ENCODE peak calls at places on chromosomes 4 and X, in seven cellular contexts. One of them, this sample, is unnamed.

GRCh38 chr4:94577136-94577535 is 125.4 kb downstream of the PDLIM5 start:
- DNase-seq in mesenchymal stem cell: peak; percentile 80
- DNase-seq in CD8-positive, alpha-beta memory T cell: no peak
- DNase-seq in right cardiac atrium: peak; percentile 44
- DNase-seq in WERI-Rb-1: peak; percentile 65
- DNase-seq in osteoblast: no peak
- DNase-seq in naive thymus-derived CD4-positive, alpha-beta T cell: no peak
- DNase-seq in this sample: no peak

GRCh38 chr4:25966171-25966570 is 52.2 kb downstream of the SMIM20 start:
- DNase-seq in mesenchymal stem cell: peak; percentile 37
- DNase-seq in right cardiac atrium: no peak
- DNase-seq in naive thymus-derived CD4-positive, alpha-beta T cell: no peak
- DNase-seq in CD8-positive, alpha-beta memory T cell: no peak
- DNase-seq in WERI-Rb-1: peak; percentile 49
- DNase-seq in osteoblast: no peak
- DNase-seq in this sample: no peak

GRCh38 chrX:69309074-69309792 is 144.0 kb upstream of the PJA1 start:
- DNase-seq in right cardiac atrium: no peak
- DNase-seq in WERI-Rb-1: no peak
- DNase-seq in naive thymus-derived CD4-positive, alpha-beta T cell: no peak
- DNase-seq in CD8-positive, alpha-beta memory T cell: no peak
- DNase-seq in osteoblast: no peak
- DNase-seq in mesenchymal stem cell: no peak
- DNase-seq in this sample: no peak

GRCh38 chrX:28576117-28576516 is 11.1 kb upstream of the IL1RAPL1 start:
- DNase-seq in naive thymus-derived CD4-positive, alpha-beta T cell: no peak
- DNase-seq in osteoblast: no peak
- DNase-seq in WERI-Rb-1: no peak
- DNase-seq in CD8-positive, alpha-beta memory T cell: no peak
- DNase-seq in right cardiac atrium: no peak
- DNase-seq in mesenchymal stem cell: no peak
- DNase-seq in this sample: no peak

GRCh38 chr4:161762796-161763195 is 401.0 kb downstream of the FSTL5 start:
- DNase-seq in mesenchymal stem cell: peak; percentile 45
- DNase-seq in osteoblast: no peak
- DNase-seq in CD8-positive, alpha-beta memory T cell: no peak
- DNase-seq in right cardiac atrium: no peak
- DNase-seq in WERI-Rb-1: no peak
- DNase-seq in naive thymus-derived CD4-positive, alpha-beta T cell: no peak
- DNase-seq in this sample: no peak

GRCh38 chr4:124631760-124632159 is 80.8 kb downstream of the ANKRD50 start:
- DNase-seq in osteoblast: peak; percentile 82
- DNase-seq in CD8-positive, alpha-beta memory T cell: no peak
- DNase-seq in mesenchymal stem cell: peak; percentile 95
- DNase-seq in WERI-Rb-1: no peak
- DNase-seq in naive thymus-derived CD4-positive, alpha-beta T cell: no peak
- DNase-seq in right cardiac atrium: peak; percentile 47
- DNase-seq in this sample: peak; percentile 84

GRCh38 chr4:105060628-105061027 is 86.0 kb upstream of the TET2 start:
- DNase-seq in WERI-Rb-1: no peak
- DNase-seq in CD8-positive, alpha-beta memory T cell: no peak
- DNase-seq in right cardiac atrium: no peak
- DNase-seq in osteoblast: no peak
- DNase-seq in mesenchymal stem cell: no peak
- DNase-seq in naive thymus-derived CD4-positive, alpha-beta T cell: no peak
- DNase-seq in this sample: no peak

GRCh38 chr4:39626913-39627312 is 11.8 kb downstream of the SMIM14 start:
- DNase-seq in WERI-Rb-1: no peak
- DNase-seq in naive thymus-derived CD4-positive, alpha-beta T cell: no peak
- DNase-seq in CD8-positive, alpha-beta memory T cell: no peak
- DNase-seq in right cardiac atrium: no peak
- DNase-seq in mesenchymal stem cell: no peak
- DNase-seq in osteoblast: no peak
- DNase-seq in this sample: no peak

GRCh38 chr4:15479089-15479912 is 9.6 kb downstream of the CC2D2A start:
- DNase-seq in mesenchymal stem cell: peak; percentile 91
- DNase-seq in osteoblast: peak; percentile 77
- DNase-seq in right cardiac atrium: peak; percentile 49
- DNase-seq in WERI-Rb-1: peak; percentile 92
- DNase-seq in naive thymus-derived CD4-positive, alpha-beta T cell: no peak
- DNase-seq in CD8-positive, alpha-beta memory T cell: no peak
- DNase-seq in this sample: no peak

GRCh38 chrX:125778256-125778655 is 387.8 kb downstream of the DCAF12L2 start:
- DNase-seq in naive thymus-derived CD4-positive, alpha-beta T cell: no peak
- DNase-seq in WERI-Rb-1: no peak
- DNase-seq in CD8-positive, alpha-beta memory T cell: no peak
- DNase-seq in osteoblast: no peak
- DNase-seq in right cardiac atrium: no peak
- DNase-seq in mesenchymal stem cell: no peak
- DNase-seq in this sample: no peak

GRCh38 chr4:88938138-88938537 is 118.8 kb downstream of the FAM13A start:
- DNase-seq in osteoblast: peak; percentile 58
- DNase-seq in right cardiac atrium: no peak
- DNase-seq in naive thymus-derived CD4-positive, alpha-beta T cell: no peak
- DNase-seq in mesenchymal stem cell: peak; percentile 91
- DNase-seq in WERI-Rb-1: no peak
- DNase-seq in CD8-positive, alpha-beta memory T cell: no peak
- DNase-seq in this sample: no peak

GRCh38 chr4:173801876-173802713 is 272.1 kb upstream of the HAND2 start:
- DNase-seq in right cardiac atrium: no peak
- DNase-seq in naive thymus-derived CD4-positive, alpha-beta T cell: no peak
- DNase-seq in WERI-Rb-1: peak; percentile 21
- DNase-seq in CD8-positive, alpha-beta memory T cell: no peak
- DNase-seq in osteoblast: peak; percentile 30
- DNase-seq in mesenchymal stem cell: no peak
- DNase-seq in this sample: no peak

GRCh38 chr4:173794662-173795061 is 264.6 kb upstream of the HAND2 start:
- DNase-seq in mesenchymal stem cell: peak; percentile 89
- DNase-seq in CD8-positive, alpha-beta memory T cell: no peak
- DNase-seq in naive thymus-derived CD4-positive, alpha-beta T cell: no peak
- DNase-seq in WERI-Rb-1: no peak
- DNase-seq in right cardiac atrium: no peak
- DNase-seq in osteoblast: peak; percentile 44
- DNase-seq in this sample: no peak

GRCh38 chr4:41144812-41145211 is 69.5 kb downstream of the APBB2 start:
- DNase-seq in CD8-positive, alpha-beta memory T cell: no peak
- DNase-seq in right cardiac atrium: no peak
- DNase-seq in WERI-Rb-1: no peak
- DNase-seq in osteoblast: no peak
- DNase-seq in naive thymus-derived CD4-positive, alpha-beta T cell: no peak
- DNase-seq in mesenchymal stem cell: no peak
- DNase-seq in this sample: no peak

GRCh38 chr4:177554966-177555574 is 112.8 kb upstream of the AGA start:
- DNase-seq in CD8-positive, alpha-beta memory T cell: no peak
- DNase-seq in WERI-Rb-1: no peak
- DNase-seq in osteoblast: peak; percentile 86
- DNase-seq in mesenchymal stem cell: peak; percentile 48
- DNase-seq in naive thymus-derived CD4-positive, alpha-beta T cell: no peak
- DNase-seq in right cardiac atrium: no peak
- DNase-seq in this sample: no peak

DNA sequence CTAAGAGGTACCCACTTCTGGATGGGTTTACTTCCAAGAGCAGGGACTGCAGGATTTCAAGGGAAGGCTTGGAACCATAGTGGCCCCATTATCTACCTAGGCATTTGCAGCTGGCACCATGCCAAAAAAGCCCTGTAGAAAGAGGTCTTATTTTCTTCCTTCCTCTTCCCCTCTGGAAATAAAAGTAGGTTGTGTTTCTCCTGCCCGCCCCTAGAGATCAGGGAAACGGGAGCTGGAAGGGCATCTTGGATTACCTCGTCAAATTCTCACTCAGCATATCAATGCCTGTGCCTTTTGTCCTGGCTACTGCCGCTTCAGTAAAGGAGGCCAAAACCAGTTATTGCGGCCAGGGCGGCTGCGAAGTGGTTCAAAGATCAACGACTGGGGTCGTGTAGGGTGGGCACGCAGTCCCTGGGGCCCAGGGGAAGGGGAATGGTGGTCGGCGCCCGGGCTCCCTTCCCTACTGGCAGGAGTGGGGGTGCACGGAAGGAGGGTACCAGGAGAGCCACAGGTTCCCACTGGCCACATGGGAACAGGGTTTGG is 1.5 kb downstream of the SCD5 start:
- DNase-seq in WERI-Rb-1: no peak
- DNase-seq in CD8-positive, alpha-beta memory T cell: no peak
- DNase-seq in right cardiac atrium: no peak
- DNase-seq in naive thymus-derived CD4-positive, alpha-beta T cell: no peak
- DNase-seq in mesenchymal stem cell: peak; percentile 20
- DNase-seq in osteoblast: no peak
- DNase-seq in this sample: no peak
- H3K4me3 ChIP-seq in WERI-Rb-1: peak overlapping the region; percentile 80
- H3K4me3 ChIP-seq in CD8-positive, alpha-beta memory T cell: no peak overlapping the region
- H3K4me3 ChIP-seq in right cardiac atrium: no peak overlapping the region
- H3K4me3 ChIP-seq in naive thymus-derived CD4-positive, alpha-beta T cell: no peak overlapping the region
- H3K4me3 ChIP-seq in mesenchymal stem cell: peak overlapping the region; percentile 86
- H3K4me3 ChIP-seq in osteoblast: peak overlapping the region; percentile 74
- H3K4me3 ChIP-seq in this sample: peak overlapping the region; percentile 54

DNA sequence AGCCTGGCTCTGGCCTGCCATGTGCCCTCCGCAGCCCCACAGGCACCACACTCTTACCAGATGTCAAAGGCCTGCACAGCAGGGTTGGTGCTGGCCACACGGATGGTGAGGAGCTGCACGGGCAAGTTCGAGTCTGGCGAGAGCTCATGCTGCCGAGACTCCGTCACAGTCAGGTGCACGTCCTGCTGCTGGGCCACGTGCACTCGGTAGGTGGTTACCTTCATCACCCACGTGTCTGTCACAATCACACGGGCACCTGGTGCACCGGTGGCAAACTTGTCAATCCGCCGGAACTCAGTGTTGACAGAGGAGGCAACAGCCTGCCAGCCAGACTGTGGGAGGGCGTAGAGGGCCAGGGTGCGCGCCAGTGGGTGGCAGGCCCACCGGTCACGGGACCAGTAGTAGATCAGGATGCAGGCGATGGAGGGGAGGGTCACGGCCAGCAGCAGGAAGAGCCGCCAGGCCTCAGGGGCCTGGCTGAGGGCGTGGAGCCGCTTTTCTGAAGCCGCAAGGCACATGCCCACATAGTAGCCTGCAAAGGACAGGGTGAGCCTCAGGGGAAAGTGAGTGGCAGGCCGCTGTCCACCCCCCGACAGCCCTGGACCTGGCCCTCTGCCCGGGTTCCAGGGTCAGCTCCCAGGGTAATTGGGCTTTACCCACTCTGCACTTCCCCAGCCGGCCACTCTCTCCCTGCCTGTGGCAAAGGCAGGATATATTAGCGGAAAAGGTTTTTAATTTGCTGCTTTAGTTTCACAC is 2.9 kb downstream of the TMEM129 start:
- DNase-seq in naive thymus-derived CD4-positive, alpha-beta T cell: no peak
- DNase-seq in osteoblast: peak; percentile 80
- DNase-seq in CD8-positive, alpha-beta memory T cell: no peak
- DNase-seq in WERI-Rb-1: no peak
- DNase-seq in mesenchymal stem cell: no peak
- DNase-seq in right cardiac atrium: no peak
- DNase-seq in this sample: no peak
- H3K27ac ChIP-seq in naive thymus-derived CD4-positive, alpha-beta T cell: no peak overlapping the region
- H3K27ac ChIP-seq in osteoblast: no peak overlapping the region
- H3K27ac ChIP-seq in CD8-positive, alpha-beta memory T cell: no peak overlapping the region
- H3K27ac ChIP-seq in WERI-Rb-1: no peak overlapping the region
- H3K27ac ChIP-seq in mesenchymal stem cell: no peak overlapping the region
- H3K27ac ChIP-seq in right cardiac atrium: no peak overlapping the region
- H3K27ac ChIP-seq in this sample: no peak overlapping the region

DNA sequence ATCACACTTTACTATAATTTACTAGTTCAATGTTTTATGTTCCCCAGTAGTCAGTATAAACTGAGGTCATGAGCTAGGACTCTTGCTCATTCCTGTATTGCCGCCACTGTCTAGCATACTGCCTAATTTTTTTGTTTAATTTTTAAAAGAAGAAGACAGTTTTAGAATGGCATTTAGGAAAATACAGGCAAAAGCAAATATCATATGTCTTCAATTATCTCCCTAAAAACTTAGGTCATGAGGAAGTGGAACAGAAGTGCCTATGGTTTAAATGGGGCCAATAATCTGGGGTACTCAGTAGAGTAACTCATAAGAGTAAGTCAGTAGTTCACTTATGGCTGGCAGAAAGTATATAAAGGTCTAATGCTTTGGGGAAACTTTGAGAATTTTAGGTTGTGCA is 390.3 kb downstream of the PDGFC start:
- DNase-seq in right cardiac atrium: no peak
- DNase-seq in naive thymus-derived CD4-positive, alpha-beta T cell: no peak
- DNase-seq in osteoblast: no peak
- DNase-seq in WERI-Rb-1: no peak
- DNase-seq in mesenchymal stem cell: no peak
- DNase-seq in CD8-positive, alpha-beta memory T cell: no peak
- DNase-seq in this sample: no peak
- H3K4me3 ChIP-seq in right cardiac atrium: no peak overlapping the region
- H3K4me3 ChIP-seq in naive thymus-derived CD4-positive, alpha-beta T cell: no peak overlapping the region
- H3K4me3 ChIP-seq in osteoblast: peak overlapping the region; percentile 23
- H3K4me3 ChIP-seq in WERI-Rb-1: no peak overlapping the region
- H3K4me3 ChIP-seq in mesenchymal stem cell: no peak overlapping the region
- H3K4me3 ChIP-seq in CD8-positive, alpha-beta memory T cell: no peak overlapping the region
- H3K4me3 ChIP-seq in this sample: no peak overlapping the region

DNA sequence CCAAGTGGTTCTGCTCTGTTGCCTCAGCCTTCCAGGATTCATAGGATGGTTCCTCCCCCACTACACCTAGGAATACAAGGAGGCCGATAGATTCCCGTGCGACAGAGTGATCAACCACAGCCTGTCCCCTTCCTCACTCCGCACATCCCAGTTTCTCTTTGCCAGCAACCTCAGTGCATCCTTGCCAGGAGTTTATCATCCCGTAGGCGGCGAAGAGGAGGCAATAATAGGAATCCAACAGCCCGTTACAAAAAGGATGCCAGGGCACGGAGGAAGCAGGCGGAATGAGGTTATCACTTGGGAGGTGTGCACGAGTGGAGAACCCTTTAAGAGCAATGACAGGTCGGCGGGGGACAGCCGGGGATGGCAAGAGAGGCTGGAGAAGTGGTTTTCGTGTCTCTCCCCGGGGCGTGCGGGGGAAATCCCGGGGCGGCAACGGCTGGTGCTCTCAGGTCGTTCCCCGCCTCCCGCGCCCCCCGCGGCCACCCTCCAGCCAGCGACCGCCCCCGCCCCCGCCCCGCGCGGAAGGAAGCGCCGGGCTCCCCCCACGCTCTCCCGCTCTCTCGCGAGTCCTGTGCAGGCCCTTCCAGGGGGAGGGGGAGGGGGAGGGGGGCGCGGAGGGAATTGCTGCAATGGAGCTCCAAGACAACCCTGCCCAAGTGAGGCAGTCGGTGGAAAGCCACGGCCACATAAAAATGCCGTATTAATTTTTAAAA is 1.6 kb downstream of the PPP3CA start:
- DNase-seq in WERI-Rb-1: peak; percentile 74
- DNase-seq in CD8-positive, alpha-beta memory T cell: peak; percentile 68
- DNase-seq in osteoblast: peak; percentile 90
- DNase-seq in mesenchymal stem cell: peak; percentile 70
- DNase-seq in right cardiac atrium: peak; percentile 63
- DNase-seq in naive thymus-derived CD4-positive, alpha-beta T cell: peak; percentile 35
- DNase-seq in this sample: peak; percentile 58
- H3K27ac ChIP-seq in WERI-Rb-1: no peak overlapping the region
- H3K27ac ChIP-seq in CD8-positive, alpha-beta memory T cell: no peak overlapping the region
- H3K27ac ChIP-seq in osteoblast: peak overlapping the region; percentile 64
- H3K27ac ChIP-seq in mesenchymal stem cell: peak overlapping the region; percentile 43
- H3K27ac ChIP-seq in right cardiac atrium: peak overlapping the region; percentile 49
- H3K27ac ChIP-seq in naive thymus-derived CD4-positive, alpha-beta T cell: peak overlapping the region; percentile 72
- H3K27ac ChIP-seq in this sample: peak overlapping the region; percentile 94